ENCODE peak calls at places on chromosomes 7 and 10, in eight cellular contexts. U, H, J, M, G, T, X and V are unnamed samples.

GRCh38 chr10:124223001-124223710 is 129.8 kb upstream of the CHST15 start:
- DNase-seq in U (no peak), H (no peak), J (no peak), M (no peak), G (no peak), T (no peak), X (no peak), V (no peak)

GRCh38 chr10:516766-517165 is 172.7 kb downstream of the DIP2C start:
- DNase-seq in U (no peak), H (no peak), J (no peak), M (peak; percentile 14), G (peak; percentile 57), T (no peak), X (no peak), V (no peak)

GRCh38 chr7:50207682-50208255 is 96.7 kb upstream of the IKZF1 start:
- DNase-seq in U (no peak), H (no peak), J (no peak), M (no peak), G (no peak), T (no peak), X (no peak), V (no peak)

GRCh38 chr10:32273326-32273725 is 73.6 kb downstream of the EPC1 start:
- DNase-seq in U (no peak), H (no peak), J (no peak), M (no peak), G (no peak), T (no peak), X (no peak), V (no peak)

GRCh38 chr7:2738110-2738509 is 50.1 kb downstream of the AMZ1 start:
- DNase-seq in U (no peak), H (no peak), J (no peak), M (no peak), G (no peak), T (no peak), X (no peak), V (no peak)

GRCh38 chr7:113404245-113404644 is 285.9 kb upstream of the SMIM30 start:
- DNase-seq in U (no peak), H (peak; percentile 7), J (peak; percentile 29), M (no peak), G (peak; percentile 19), T (peak; percentile 53), X (peak; percentile 37), V (peak; percentile 33)

GRCh38 chr10:110129490-110129889 is 77.9 kb upstream of the MXI1 start:
- DNase-seq in U (no peak), H (no peak), J (no peak), M (no peak), G (no peak), T (no peak), X (peak; percentile 2), V (no peak)

GRCh38 chr7:144738708-144739314 is 97.0 kb downstream of the TPK1 start:
- DNase-seq in U (peak; percentile 43), H (peak; percentile 60), J (peak; percentile 18), M (peak; percentile 50), G (peak; percentile 15), T (peak; percentile 38), X (peak; percentile 68), V (peak; percentile 52)

GRCh38 chr7:26237035-26237807 is 35.7 kb downstream of the CBX3 start:
- DNase-seq in U (no peak), H (no peak), J (no peak), M (peak; percentile 11), G (no peak), T (no peak), X (no peak), V (peak; percentile 39)

GRCh38 chr7:159000070-159000469 is 143.7 kb downstream of the DYNC2I1 start:
- DNase-seq in U (no peak), H (no peak), J (no peak), M (no peak), G (no peak), T (no peak), X (no peak), V (no peak)

GRCh38 chr10:86730227-86730626 is 26.2 kb upstream of the BMPR1A start:
- DNase-seq in U (no peak), H (no peak), J (no peak), M (no peak), G (peak; percentile 58), T (no peak), X (no peak), V (no peak)

GRCh38 chr7:105853931-105854419 is 22.4 kb downstream of the ATXN7L1 start:
- DNase-seq in U (peak; percentile 35), H (no peak), J (no peak), M (peak; percentile 50), G (peak; percentile 56), T (peak; percentile 45), X (no peak), V (no peak)

GRCh38 chr7:106166651-106167342 is 54.7 kb upstream of the SYPL1 start:
- DNase-seq in U (peak; percentile 84), H (peak; percentile 79), J (peak; percentile 68), M (peak; percentile 81), G (peak; percentile 73), T (peak; percentile 82), X (peak; percentile 66), V (peak; percentile 94)

GRCh38 chr7:1979591-1980560 is 252.9 kb downstream of the MAD1L1 start:
- DNase-seq in U (no peak), H (peak; percentile 86), J (no peak), M (no peak), G (no peak), T (no peak), X (no peak), V (no peak)

GRCh38 chr7:33809218-33809617 is 96.1 kb upstream of the BMPER start:
- DNase-seq in U (no peak), H (no peak), J (no peak), M (peak; percentile 23), G (no peak), T (no peak), X (no peak), V (no peak)

GRCh38 chr7:13288516-13288915 is 601.1 kb downstream of the ARL4A start:
- DNase-seq in U (no peak), H (no peak), J (no peak), M (peak; percentile 45), G (no peak), T (no peak), X (no peak), V (no peak)

GRCh38 chr10:42594246-42594650 is 44.1 kb downstream of the ZNF33B start:
- DNase-seq in U (no peak), H (no peak), J (no peak), M (peak; percentile 13), G (no peak), T (no peak), X (no peak), V (no peak)

GRCh38 chr10:42598249-42598873 is 40.0 kb downstream of the ZNF33B start:
- DNase-seq in U (no peak), H (no peak), J (no peak), M (no peak), G (no peak), T (no peak), X (no peak), V (no peak)

GRCh38 chr10:42593284-42593683 is 45.1 kb downstream of the ZNF33B start:
- DNase-seq in U (no peak), H (no peak), J (no peak), M (no peak), G (no peak), T (no peak), X (no peak), V (no peak)

DNA sequence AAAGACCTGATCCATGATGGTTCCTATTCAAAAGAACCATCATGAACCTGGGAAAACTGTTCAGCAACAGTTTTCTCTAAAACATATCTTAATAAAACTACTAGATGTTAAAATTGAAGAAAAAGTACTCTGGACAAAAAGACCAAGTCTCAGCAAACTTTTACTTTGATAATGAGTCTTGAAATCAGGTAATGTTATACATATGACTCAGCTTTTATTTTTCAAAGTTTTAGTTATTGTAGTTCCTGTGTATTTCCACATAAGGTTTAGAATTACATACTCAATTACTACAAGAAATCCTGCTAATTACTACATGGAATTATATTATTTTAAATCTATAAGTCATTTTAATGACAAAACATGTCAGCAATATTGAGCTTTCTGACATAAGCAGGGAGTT is 42.2 kb downstream of the ZNF33B start:
- DNase-seq in U (no peak), H (no peak), J (no peak), M (no peak), G (no peak), T (no peak), X (no peak), V (no peak)
- H3K9me3 ChIP-seq in U (peaks cover 49% of the 10 kb centered on the region), H (peaks cover 22% of the 10 kb centered on the region), J (peaks cover 29% of the 10 kb centered on the region), M (no peaks in the 10 kb centered on the region), G (peaks cover 27% of the 10 kb centered on the region), T (peaks cover 63% of the 10 kb centered on the region), X (no peaks in the 10 kb centered on the region), V (peaks cover 45% of the 10 kb centered on the region)

GRCh38 chr7:123099712-123100111 is 100.1 kb downstream of the SLC13A1 start:
- DNase-seq in U (no peak), H (no peak), J (no peak), M (no peak), G (no peak), T (no peak), X (no peak), V (no peak)
- TF ChIP-seq EZH2phosphoT487 in U (no peak), H (no peak), J (no peak), M (no peak), G (no peak), T (no peak), X (no peak), V (no peak)

GRCh38 chr10:73886085-73886529 is 11.8 kb upstream of the CAMK2G start:
- DNase-seq in U (peak; percentile 88), H (peak; percentile 84), J (no peak), M (peak; percentile 89), G (peak; percentile 83), T (peak; percentile 86), X (peak; percentile 52), V (peak; percentile 100)

GRCh38 chr10:73888514-73888913 is 14.2 kb upstream of the CAMK2G start:
- DNase-seq in U (no peak), H (no peak), J (no peak), M (peak; percentile 52), G (no peak), T (no peak), X (no peak), V (peak; percentile 100)

GRCh38 chr10:73889014-73889413 is 14.7 kb upstream of the CAMK2G start:
- DNase-seq in U (peak; percentile 45), H (no peak), J (peak; percentile 63), M (peak; percentile 98), G (no peak), T (no peak), X (no peak), V (peak; percentile 100)

GRCh38 chr10:73887038-73888015 is 13.0 kb upstream of the CAMK2G start:
- DNase-seq in U (peak; percentile 85), H (no peak), J (peak; percentile 88), M (peak; percentile 98), G (peak; percentile 59), T (no peak), X (no peak), V (peak; percentile 100)

GRCh38 chr10:73886625-73887024 is 12.3 kb upstream of the CAMK2G start:
- DNase-seq in U (no peak), H (no peak), J (no peak), M (peak; percentile 48), G (no peak), T (no peak), X (no peak), V (peak; percentile 79)
- H4K20me1 ChIP-seq in U (no peaks in the 10 kb centered on the region), H (no peaks in the 10 kb centered on the region), J (no peaks in the 10 kb centered on the region), M (no peaks in the 10 kb centered on the region), G (no peaks in the 10 kb centered on the region), T (no peaks in the 10 kb centered on the region), X (no peaks in the 10 kb centered on the region), V (no peaks in the 10 kb centered on the region)

DNA sequence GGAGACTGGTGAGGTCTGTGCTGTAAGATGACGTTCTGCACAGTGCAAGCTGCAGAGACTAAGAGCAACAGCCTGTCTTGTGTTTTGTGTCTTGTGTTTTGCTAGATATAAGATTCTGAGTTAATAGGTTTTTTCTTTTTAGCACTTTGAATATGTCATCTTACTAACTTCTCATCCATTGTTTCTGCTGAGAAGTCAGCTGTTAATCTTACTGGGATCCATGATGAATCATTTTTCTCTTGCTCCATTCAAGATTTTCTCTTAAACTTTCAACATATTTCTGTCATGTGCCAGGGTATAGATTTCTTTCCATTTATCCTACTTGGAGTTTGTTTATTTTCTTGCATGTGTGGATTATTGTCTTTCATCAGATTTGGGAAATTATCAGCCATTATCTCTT is 290.3 kb downstream of the CELF2 start:
- DNase-seq in U (no peak), H (no peak), J (no peak), M (peak; percentile 5), G (no peak), T (no peak), X (no peak), V (no peak)
- H3K9me3 ChIP-seq in U (peaks cover 8% of the 10 kb centered on the region), H (no peaks in the 10 kb centered on the region), J (no peaks in the 10 kb centered on the region), M (no peaks in the 10 kb centered on the region), G (no peaks in the 10 kb centered on the region), T (peaks cover 17% of the 10 kb centered on the region), X (no peaks in the 10 kb centered on the region), V (no peaks in the 10 kb centered on the region)